ENCODE peak calls at places on chromosomes 3 and 15, in eight cellular contexts. One of them, this sample, is unnamed. For H3K9me3, the result is how much of the 10 kb centered on the place peaks cover.

GRCh38 chr3:45084820-45085816 is 59.0 kb downstream of the CLEC3B start:
- DNase-seq in cardiac muscle cell: peak
- DNase-seq in SK-N-SH: no peak
- DNase-seq in A549: no peak
- DNase-seq in IMR-90: peak
- DNase-seq in transverse colon: no peak
- DNase-seq in psoas muscle: no peak
- DNase-seq in ovary: no peak
- DNase-seq in this sample: no peak

GRCh38 chr3:36405193-36405592 is 24.9 kb downstream of the STAC start:
- DNase-seq in cardiac muscle cell: no peak
- DNase-seq in SK-N-SH: no peak
- DNase-seq in A549: no peak
- DNase-seq in IMR-90: no peak
- DNase-seq in transverse colon: no peak
- DNase-seq in psoas muscle: no peak
- DNase-seq in ovary: no peak
- DNase-seq in this sample: no peak

GRCh38 chr3:108959017-108959416 is 5.3 kb upstream of the GUCA1C start:
- DNase-seq in cardiac muscle cell: no peak
- DNase-seq in SK-N-SH: no peak
- DNase-seq in A549: no peak
- DNase-seq in IMR-90: no peak
- DNase-seq in transverse colon: no peak
- DNase-seq in psoas muscle: no peak
- DNase-seq in ovary: no peak
- DNase-seq in this sample: no peak

GRCh38 chr3:61250784-61251173 is 473 bp downstream of the FHIT start:
- DNase-seq in cardiac muscle cell: peak
- DNase-seq in SK-N-SH: peak
- DNase-seq in A549: no peak
- DNase-seq in IMR-90: no peak
- DNase-seq in transverse colon: peak
- DNase-seq in psoas muscle: peak
- DNase-seq in ovary: peak
- DNase-seq in this sample: no peak

GRCh38 chr15:46618984-46619383 is 984.2 kb downstream of the SQOR start:
- DNase-seq in cardiac muscle cell: no peak
- DNase-seq in SK-N-SH: no peak
- DNase-seq in A549: no peak
- DNase-seq in IMR-90: no peak
- DNase-seq in transverse colon: no peak
- DNase-seq in psoas muscle: no peak
- DNase-seq in ovary: no peak
- DNase-seq in this sample: no peak

GRCh38 chr3:16101295-16102186 is 72.9 kb upstream of the GALNT15 start:
- DNase-seq in cardiac muscle cell: no peak
- DNase-seq in SK-N-SH: no peak
- DNase-seq in A549: peak
- DNase-seq in IMR-90: peak
- DNase-seq in transverse colon: peak
- DNase-seq in psoas muscle: no peak
- DNase-seq in ovary: no peak
- DNase-seq in this sample: no peak

GRCh38 chr3:11282250-11283125 is 10.3 kb downstream of the ATG7 start:
- DNase-seq in cardiac muscle cell: peak
- DNase-seq in SK-N-SH: no peak
- DNase-seq in A549: no peak
- DNase-seq in IMR-90: peak
- DNase-seq in transverse colon: peak
- DNase-seq in psoas muscle: peak
- DNase-seq in ovary: peak
- DNase-seq in this sample: no peak

GRCh38 chr3:5017953-5018531 is 38.8 kb downstream of the BHLHE40 start:
- DNase-seq in cardiac muscle cell: peak
- DNase-seq in SK-N-SH: no peak
- DNase-seq in A549: peak
- DNase-seq in IMR-90: no peak
- DNase-seq in transverse colon: peak
- DNase-seq in psoas muscle: peak
- DNase-seq in ovary: no peak
- DNase-seq in this sample: no peak

GRCh38 chr3:156892701-156893100 is 66.5 kb downstream of the LEKR1 start:
- DNase-seq in cardiac muscle cell: peak
- DNase-seq in SK-N-SH: no peak
- DNase-seq in A549: no peak
- DNase-seq in IMR-90: peak
- DNase-seq in transverse colon: no peak
- DNase-seq in psoas muscle: no peak
- DNase-seq in ovary: no peak
- DNase-seq in this sample: no peak

GRCh38 chr15:51758645-51759044 is 7.2 kb downstream of the TMOD2 start:
- DNase-seq in cardiac muscle cell: peak
- DNase-seq in SK-N-SH: peak
- DNase-seq in A549: no peak
- DNase-seq in IMR-90: peak
- DNase-seq in transverse colon: peak
- DNase-seq in psoas muscle: peak
- DNase-seq in ovary: peak
- DNase-seq in this sample: no peak

GRCh38 chr3:13479332-13479581 is 849 bp upstream of the HDAC11 start:
- DNase-seq in cardiac muscle cell: no peak
- DNase-seq in SK-N-SH: peak
- DNase-seq in A549: peak
- DNase-seq in IMR-90: no peak
- DNase-seq in transverse colon: no peak
- DNase-seq in psoas muscle: peak
- DNase-seq in ovary: peak
- DNase-seq in this sample: peak

GRCh38 chr3:13477946-13478345 is 2.2 kb upstream of the HDAC11 start:
- DNase-seq in cardiac muscle cell: no peak
- DNase-seq in SK-N-SH: no peak
- DNase-seq in A549: no peak
- DNase-seq in IMR-90: no peak
- DNase-seq in transverse colon: no peak
- DNase-seq in psoas muscle: no peak
- DNase-seq in ovary: no peak
- DNase-seq in this sample: no peak

GRCh38 chr3:13482106-13482690 is 2.1 kb downstream of the HDAC11 start:
- DNase-seq in cardiac muscle cell: no peak
- DNase-seq in SK-N-SH: no peak
- DNase-seq in A549: no peak
- DNase-seq in IMR-90: no peak
- DNase-seq in transverse colon: no peak
- DNase-seq in psoas muscle: no peak
- DNase-seq in ovary: no peak
- DNase-seq in this sample: no peak

GRCh38 chr3:13480340-13481318 is 523 bp downstream of the HDAC11 start:
- DNase-seq in cardiac muscle cell: peak
- DNase-seq in SK-N-SH: no peak
- DNase-seq in A549: peak
- DNase-seq in IMR-90: peak
- DNase-seq in transverse colon: peak
- DNase-seq in psoas muscle: no peak
- DNase-seq in ovary: peak
- DNase-seq in this sample: peak

DNA sequence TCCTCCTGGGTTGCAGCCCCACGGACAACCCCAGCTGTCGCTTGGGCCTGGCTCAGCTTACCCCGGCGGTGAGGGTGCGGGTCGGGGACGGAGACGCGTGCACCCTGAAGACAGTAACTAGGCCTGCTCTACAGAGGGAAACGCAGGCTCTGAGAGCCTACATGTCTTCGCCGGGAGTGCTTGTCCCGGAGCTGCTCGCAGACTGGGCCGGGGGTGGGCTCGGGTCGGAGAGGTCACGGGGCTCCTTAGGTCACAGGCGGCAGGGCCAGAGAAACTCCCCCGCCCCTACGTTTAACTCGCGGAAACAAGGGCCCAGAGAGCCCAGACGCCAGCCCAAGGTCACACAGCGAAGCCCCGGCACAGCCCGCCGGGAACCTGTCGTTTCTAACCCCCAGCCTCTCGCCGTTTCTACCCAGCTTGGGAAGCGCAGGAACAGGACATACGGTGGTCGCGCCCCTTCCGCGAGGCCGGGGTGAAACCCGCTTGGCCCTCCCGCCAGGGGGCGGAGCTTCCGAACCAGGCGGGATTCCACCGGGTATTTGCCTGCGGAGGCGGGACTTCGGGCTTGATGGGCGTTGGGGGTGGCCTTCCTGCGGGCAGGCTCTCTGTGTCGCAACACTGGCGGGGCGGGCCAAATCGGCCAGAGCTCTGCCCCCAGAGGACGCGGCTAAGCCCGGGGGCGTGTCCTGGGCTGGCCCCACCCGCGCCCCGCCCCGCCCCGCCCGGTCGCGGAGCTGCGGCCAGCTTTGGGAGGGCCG is at the start of gene HDAC11:
- DNase-seq in cardiac muscle cell: peak
- DNase-seq in SK-N-SH: peak
- DNase-seq in A549: peak
- DNase-seq in IMR-90: peak
- DNase-seq in transverse colon: peak
- DNase-seq in psoas muscle: peak
- DNase-seq in ovary: peak
- DNase-seq in this sample: peak
- TF ChIP-seq CTCF in cardiac muscle cell: no peak
- TF ChIP-seq CTCF in SK-N-SH: no peak
- TF ChIP-seq CTCF in A549: no peak
- TF ChIP-seq CTCF in IMR-90: peak
- TF ChIP-seq CTCF in transverse colon: peak
- TF ChIP-seq CTCF in psoas muscle: peak
- TF ChIP-seq CTCF in ovary: peak
- TF ChIP-seq CTCF in this sample: no peak

DNA sequence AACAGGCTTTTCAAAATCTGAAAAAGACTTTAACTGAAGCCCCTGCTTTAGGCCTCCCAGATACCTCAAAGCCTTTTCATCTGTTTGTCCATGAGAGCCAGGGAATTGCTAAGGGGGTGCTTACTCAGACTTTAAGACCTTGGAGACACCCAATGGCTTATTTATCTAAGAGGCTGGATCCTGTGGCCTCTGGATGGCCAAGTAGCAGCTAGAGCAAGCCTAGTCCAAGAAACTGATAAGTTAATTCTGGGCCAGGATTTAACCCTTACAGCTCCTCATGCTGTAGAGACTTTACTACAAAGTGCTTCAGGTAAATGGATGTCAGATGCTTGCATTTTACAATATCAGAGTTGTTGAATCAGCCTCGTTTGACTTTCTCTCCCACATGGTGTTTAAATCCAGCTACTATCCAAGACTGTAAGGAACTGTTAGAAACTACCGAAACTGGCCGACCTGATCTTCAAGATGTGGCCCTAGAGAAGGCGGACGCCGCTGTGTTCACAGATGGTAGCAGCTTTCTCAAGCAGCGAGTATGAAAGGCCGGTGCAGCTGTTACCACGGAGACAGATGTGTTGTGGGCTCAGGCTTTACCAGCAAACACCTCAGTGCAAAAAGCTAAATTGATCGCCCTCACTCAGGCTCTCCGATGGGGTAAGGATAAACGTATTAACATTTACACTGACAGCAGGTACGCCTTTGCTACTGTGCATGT is 3.3 kb downstream of the DET1 start:
- DNase-seq in cardiac muscle cell: peak
- DNase-seq in SK-N-SH: no peak
- DNase-seq in A549: no peak
- DNase-seq in IMR-90: peak
- DNase-seq in transverse colon: no peak
- DNase-seq in psoas muscle: no peak
- DNase-seq in ovary: no peak
- DNase-seq in this sample: no peak
- H3K27ac ChIP-seq in cardiac muscle cell: peak
- H3K27ac ChIP-seq in SK-N-SH: no peak
- H3K27ac ChIP-seq in A549: no peak
- H3K27ac ChIP-seq in IMR-90: no peak
- H3K27ac ChIP-seq in transverse colon: peak
- H3K27ac ChIP-seq in psoas muscle: no peak
- H3K27ac ChIP-seq in ovary: no peak
- H3K27ac ChIP-seq in this sample: no peak

DNA sequence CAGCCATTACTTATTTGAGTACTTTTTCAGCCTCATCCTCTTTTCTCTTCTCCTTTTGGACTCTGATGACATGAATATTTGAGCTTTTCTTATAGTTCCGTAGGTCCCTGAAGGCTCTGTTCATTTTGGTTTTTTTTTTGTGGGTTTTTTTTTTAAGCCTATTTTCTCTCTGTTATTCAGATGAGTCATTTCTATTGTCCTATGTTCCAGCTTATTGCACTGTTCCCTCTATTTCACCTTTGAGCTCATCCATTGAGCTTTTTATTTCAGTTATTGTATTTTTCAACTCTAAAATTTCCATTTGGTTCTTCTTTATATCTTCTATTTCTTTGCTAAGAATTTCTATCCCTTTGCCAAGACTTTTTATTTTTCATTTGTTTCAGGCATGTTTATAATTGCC is 7.2 kb upstream of the MGLL start:
- DNase-seq in cardiac muscle cell: no peak
- DNase-seq in SK-N-SH: no peak
- DNase-seq in A549: no peak
- DNase-seq in IMR-90: no peak
- DNase-seq in transverse colon: no peak
- DNase-seq in psoas muscle: no peak
- DNase-seq in ovary: no peak
- DNase-seq in this sample: no peak
- H3K9me3 ChIP-seq in cardiac muscle cell: under half
- H3K9me3 ChIP-seq in SK-N-SH: under half
- H3K9me3 ChIP-seq in A549: under half
- H3K9me3 ChIP-seq in IMR-90: under half
- H3K9me3 ChIP-seq in transverse colon: under half
- H3K9me3 ChIP-seq in psoas muscle: under half
- H3K9me3 ChIP-seq in ovary: under half
- H3K9me3 ChIP-seq in this sample: under half

DNA sequence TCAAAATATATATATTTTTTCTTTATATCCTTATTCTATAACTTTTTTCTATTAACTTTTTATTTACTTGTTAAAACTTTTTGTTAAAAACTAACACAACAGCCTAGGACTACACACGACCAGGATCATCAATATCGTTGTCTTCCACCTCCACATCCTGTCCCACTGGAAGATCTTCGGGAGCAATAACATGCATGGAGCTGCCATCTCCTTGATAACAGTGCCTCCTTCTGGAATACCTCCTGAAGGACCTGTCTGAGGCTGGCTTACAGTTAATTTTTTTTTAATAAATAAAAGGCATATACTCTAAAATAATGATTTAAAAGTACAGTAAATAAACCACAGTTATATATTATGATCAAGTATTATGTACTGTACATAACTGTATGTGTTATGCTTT is 58.9 kb downstream of the SFMBT1 start:
- DNase-seq in cardiac muscle cell: peak
- DNase-seq in SK-N-SH: no peak
- DNase-seq in A549: no peak
- DNase-seq in IMR-90: peak
- DNase-seq in transverse colon: no peak
- DNase-seq in psoas muscle: no peak
- DNase-seq in ovary: no peak
- DNase-seq in this sample: no peak
- TF ChIP-seq CTCF in cardiac muscle cell: peak
- TF ChIP-seq CTCF in SK-N-SH: peak
- TF ChIP-seq CTCF in A549: peak
- TF ChIP-seq CTCF in IMR-90: peak
- TF ChIP-seq CTCF in transverse colon: peak
- TF ChIP-seq CTCF in psoas muscle: peak
- TF ChIP-seq CTCF in ovary: no peak
- TF ChIP-seq CTCF in this sample: peak

GRCh38 chr3:186079925-186080324 is 29.0 kb downstream of the ETV5 start:
- DNase-seq in cardiac muscle cell: no peak
- DNase-seq in SK-N-SH: no peak
- DNase-seq in A549: no peak
- DNase-seq in IMR-90: no peak
- DNase-seq in transverse colon: no peak
- DNase-seq in psoas muscle: no peak
- DNase-seq in ovary: no peak
- DNase-seq in this sample: no peak
- H3K27ac ChIP-seq in cardiac muscle cell: no peak
- H3K27ac ChIP-seq in SK-N-SH: no peak
- H3K27ac ChIP-seq in A549: no peak
- H3K27ac ChIP-seq in IMR-90: no peak
- H3K27ac ChIP-seq in transverse colon: no peak
- H3K27ac ChIP-seq in psoas muscle: no peak
- H3K27ac ChIP-seq in ovary: no peak
- H3K27ac ChIP-seq in this sample: no peak